ENCODE peak calls at places on chromosome 4, in four cellular contexts. One of them, this sample, is unnamed.

GRCh38 chr4:160745126-160745525 is 1418.7 kb downstream of the FSTL5 start:
- DNase-seq in WERI-Rb-1: no peak
- DNase-seq in brain microvascular endothelial cell: no peak
- DNase-seq in astrocyte of the spinal cord: no peak
- DNase-seq in this sample: no peak

GRCh38 chr4:1154523-1155182 is 17.7 kb downstream of the SPON2 start:
- DNase-seq in WERI-Rb-1: no peak
- DNase-seq in brain microvascular endothelial cell: peak; percentile 25
- DNase-seq in astrocyte of the spinal cord: no peak
- DNase-seq in this sample: no peak

GRCh38 chr4:94403735-94404134 is 48.0 kb upstream of the PDLIM5 start:
- DNase-seq in WERI-Rb-1: no peak
- DNase-seq in brain microvascular endothelial cell: no peak
- DNase-seq in astrocyte of the spinal cord: no peak
- DNase-seq in this sample: no peak

GRCh38 chr4:104964387-104965175 is 182.1 kb upstream of the TET2 start:
- DNase-seq in WERI-Rb-1: no peak
- DNase-seq in brain microvascular endothelial cell: no peak
- DNase-seq in astrocyte of the spinal cord: no peak
- DNase-seq in this sample: no peak

GRCh38 chr4:32884198-32884597 is 2164.0 kb downstream of the PCDH7 start:
- DNase-seq in WERI-Rb-1: no peak
- DNase-seq in brain microvascular endothelial cell: no peak
- DNase-seq in astrocyte of the spinal cord: peak; percentile 12
- DNase-seq in this sample: no peak

GRCh38 chr4:103054030-103054429 is 22.5 kb downstream of the SLC9B2 start:
- DNase-seq in WERI-Rb-1: no peak
- DNase-seq in brain microvascular endothelial cell: no peak
- DNase-seq in astrocyte of the spinal cord: no peak
- DNase-seq in this sample: no peak

GRCh38 chr4:179110816-179111215 is 1668.6 kb upstream of the AGA start:
- DNase-seq in WERI-Rb-1: no peak
- DNase-seq in brain microvascular endothelial cell: no peak
- DNase-seq in astrocyte of the spinal cord: peak; percentile 91
- DNase-seq in this sample: no peak

GRCh38 chr4:128861856-128862518 is 52.5 kb downstream of the JADE1 start:
- DNase-seq in WERI-Rb-1: no peak
- DNase-seq in brain microvascular endothelial cell: no peak
- DNase-seq in astrocyte of the spinal cord: no peak
- DNase-seq in this sample: peak; percentile 26

GRCh38 chr4:81620442-81620841 is 148.7 kb upstream of the RASGEF1B start:
- DNase-seq in WERI-Rb-1: no peak
- DNase-seq in brain microvascular endothelial cell: no peak
- DNase-seq in astrocyte of the spinal cord: no peak
- DNase-seq in this sample: no peak

DNA sequence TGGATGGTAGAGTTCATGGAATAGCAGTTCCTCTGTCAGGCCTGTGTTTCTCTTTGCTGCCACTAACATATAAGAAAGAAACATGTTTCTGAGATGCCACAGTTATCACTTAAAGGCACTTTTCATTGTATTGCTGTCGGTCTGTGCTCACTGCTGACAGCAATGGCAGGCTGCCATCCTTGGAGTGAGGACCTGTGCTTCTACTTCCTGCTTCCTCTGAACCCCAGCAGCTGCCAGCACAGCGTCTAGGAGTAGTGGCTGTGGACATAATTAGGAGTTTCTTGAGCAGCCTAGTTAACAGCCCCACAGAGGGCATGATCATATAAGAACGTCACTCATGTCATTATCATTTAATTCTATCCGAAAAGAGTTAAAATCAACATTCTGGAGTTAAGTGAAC is 30.5 kb downstream of the F11 start:
- DNase-seq in WERI-Rb-1: no peak
- DNase-seq in brain microvascular endothelial cell: no peak
- DNase-seq in astrocyte of the spinal cord: no peak
- DNase-seq in this sample: no peak
- TF ChIP-seq CTCF in WERI-Rb-1: no peak
- TF ChIP-seq CTCF in brain microvascular endothelial cell: no peak
- TF ChIP-seq CTCF in astrocyte of the spinal cord: no peak
- TF ChIP-seq CTCF in this sample: no peak

GRCh38 chr4:73985528-73985852 is 2.5 kb downstream of the PPBP start:
- DNase-seq in WERI-Rb-1: no peak
- DNase-seq in brain microvascular endothelial cell: no peak
- DNase-seq in astrocyte of the spinal cord: no peak
- DNase-seq in this sample: no peak
- TF ChIP-seq CTCF in WERI-Rb-1: no peak
- TF ChIP-seq CTCF in brain microvascular endothelial cell: no peak
- TF ChIP-seq CTCF in astrocyte of the spinal cord: no peak
- TF ChIP-seq CTCF in this sample: no peak

DNA sequence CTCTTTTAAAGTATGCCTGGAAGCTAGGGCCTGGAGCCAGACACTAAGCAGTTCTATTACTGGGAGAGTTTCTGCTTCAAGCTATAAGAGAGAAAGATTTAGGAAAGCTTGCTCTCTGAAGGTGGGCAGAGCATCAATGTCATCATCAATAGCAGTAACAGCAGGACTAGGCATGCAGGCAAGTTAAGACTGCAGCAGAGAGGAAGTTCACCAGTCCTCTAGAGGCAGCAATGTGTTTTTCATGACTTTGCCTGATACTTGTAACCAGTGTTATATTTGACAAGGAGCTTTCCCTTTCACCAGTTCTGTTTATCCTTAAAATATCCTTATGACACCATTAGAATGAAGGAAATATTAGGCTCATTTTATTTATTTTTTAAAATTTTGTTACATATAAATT is 237.9 kb downstream of the KCTD8 start:
- DNase-seq in WERI-Rb-1: no peak
- DNase-seq in brain microvascular endothelial cell: no peak
- DNase-seq in astrocyte of the spinal cord: no peak
- DNase-seq in this sample: no peak
- TF ChIP-seq CTCF in WERI-Rb-1: peak; percentile 21
- TF ChIP-seq CTCF in brain microvascular endothelial cell: peak; percentile 22
- TF ChIP-seq CTCF in astrocyte of the spinal cord: no peak
- TF ChIP-seq CTCF in this sample: no peak

GRCh38 chr4:2954358-2955185 is 8.6 kb downstream of the NOP14 start:
- DNase-seq in WERI-Rb-1: peak; percentile 74
- DNase-seq in brain microvascular endothelial cell: no peak
- DNase-seq in astrocyte of the spinal cord: no peak
- DNase-seq in this sample: peak; percentile 70
- TF ChIP-seq CTCF in WERI-Rb-1: peak; percentile 71
- TF ChIP-seq CTCF in brain microvascular endothelial cell: peak; percentile 2
- TF ChIP-seq CTCF in astrocyte of the spinal cord: peak; percentile 23
- TF ChIP-seq CTCF in this sample: peak; percentile 65

GRCh38 chr4:153521995-153522799 is 56.0 kb downstream of the TMEM131L start:
- DNase-seq in WERI-Rb-1: no peak
- DNase-seq in brain microvascular endothelial cell: no peak
- DNase-seq in astrocyte of the spinal cord: no peak
- DNase-seq in this sample: no peak

GRCh38 chr4:153520871-153521329 is 54.7 kb downstream of the TMEM131L start:
- DNase-seq in WERI-Rb-1: no peak
- DNase-seq in brain microvascular endothelial cell: no peak
- DNase-seq in astrocyte of the spinal cord: no peak
- DNase-seq in this sample: no peak

GRCh38 chr4:153522800-153523089 is 56.6 kb downstream of the TMEM131L start:
- DNase-seq in WERI-Rb-1: no peak
- DNase-seq in brain microvascular endothelial cell: no peak
- DNase-seq in astrocyte of the spinal cord: no peak
- DNase-seq in this sample: peak; percentile 41

GRCh38 chr4:153520227-153520626 is 54.1 kb downstream of the TMEM131L start:
- DNase-seq in WERI-Rb-1: no peak
- DNase-seq in brain microvascular endothelial cell: no peak
- DNase-seq in astrocyte of the spinal cord: no peak
- DNase-seq in this sample: no peak

DNA sequence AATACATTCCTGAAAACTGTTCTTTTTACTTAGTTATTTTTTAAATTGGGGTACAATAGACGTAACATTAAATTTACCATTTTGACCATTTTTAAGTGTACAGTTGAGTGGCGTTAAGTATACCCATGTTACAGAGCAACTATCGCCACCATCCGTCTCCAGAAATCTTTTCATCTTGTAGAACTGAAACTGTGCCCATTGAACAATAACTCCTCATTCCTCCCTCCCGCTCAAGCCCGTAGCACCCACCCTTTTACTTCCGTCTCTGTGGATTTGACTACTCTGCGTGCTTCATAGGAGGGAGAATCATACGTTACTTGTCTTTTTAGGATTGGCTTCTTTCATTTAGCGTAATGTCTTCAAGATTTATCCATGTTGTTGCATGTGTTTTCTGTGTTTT is 55.3 kb downstream of the TMEM131L start:
- DNase-seq in WERI-Rb-1: no peak
- DNase-seq in brain microvascular endothelial cell: no peak
- DNase-seq in astrocyte of the spinal cord: no peak
- DNase-seq in this sample: no peak
- TF ChIP-seq CTCF in WERI-Rb-1: no peak
- TF ChIP-seq CTCF in brain microvascular endothelial cell: no peak
- TF ChIP-seq CTCF in astrocyte of the spinal cord: no peak
- TF ChIP-seq CTCF in this sample: peak; percentile 18